ENCODE peak calls at places on chromosomes 13 and 19, in seven cellular contexts. I is HCT116, V is H1, O is K562, H is SK-N-SH, E is GM12878, X is HepG2. Z is an unnamed sample.

GRCh38 chr19:49786432-49786831 is 19.6 kb downstream of the AP2A1 start:
- DNase-seq in O (peak), V (no peak), X (no peak), I (no peak), H (no peak), E (no peak), Z (no peak)

GRCh38 chr13:113552786-113553540 is 31.6 kb upstream of the TFDP1 start:
- DNase-seq in X (no peak), E (no peak), I (no peak), V (no peak), H (no peak), O (no peak), Z (no peak)

GRCh38 chr19:28319918-28320317 is 893.0 kb downstream of the UQCRFS1 start:
- DNase-seq in E (no peak), X (no peak), V (no peak), I (no peak), H (no peak), O (no peak), Z (no peak)

GRCh38 chr19:48615145-48616040 is 517 bp upstream of the FAM83E start:
- DNase-seq in E (no peak), H (no peak), O (no peak), V (no peak), X (no peak), I (no peak), Z (no peak)

GRCh38 chr19:51607920-51608562 is 22.2 kb downstream of the SIGLEC5 start:
- DNase-seq in I (peak), O (peak), E (no peak), H (no peak), X (peak), V (peak), Z (peak)

GRCh38 chr13:75636339-75637095 is 387 bp downstream of the LMO7 start:
- DNase-seq in V (no peak), E (no peak), X (peak), O (peak), H (peak), I (no peak), Z (peak)

GRCh38 chr13:23600100-23600499 is 29.9 kb downstream of the TNFRSF19 start:
- DNase-seq in V (no peak), O (no peak), H (no peak), X (no peak), E (no peak), I (no peak), Z (no peak)

GRCh38 chr13:99404005-99404755 is 97.0 kb upstream of the GPR183 start:
- DNase-seq in X (peak), H (no peak), E (no peak), I (no peak), O (no peak), V (no peak), Z (no peak)

GRCh38 chr13:87656311-87656710 is 14.9 kb upstream of the SLITRK5 start:
- DNase-seq in I (no peak), V (no peak), H (no peak), E (no peak), X (no peak), O (no peak), Z (no peak)

GRCh38 chr19:6491802-6492592 is 10.1 kb downstream of the TUBB4A start:
- DNase-seq in O (no peak), E (no peak), H (no peak), I (no peak), X (no peak), V (no peak), Z (no peak)

GRCh38 chr19:51194527-51195315 is 30.2 kb upstream of the CD33 start:
- DNase-seq in X (no peak), V (no peak), I (no peak), O (no peak), E (peak), H (no peak), Z (peak)

GRCh38 chr19:2227415-2228156 is 8.5 kb downstream of the PLEKHJ1 start:
- DNase-seq in H (no peak), O (no peak), V (no peak), E (no peak), I (no peak), X (no peak), Z (no peak)

GRCh38 chr19:10159610-10160009 is 35.1 kb downstream of the DNMT1 start:
- DNase-seq in O (no peak), E (no peak), V (no peak), X (no peak), I (no peak), H (no peak), Z (no peak)

GRCh38 chr13:34364633-34365032 is 546.7 kb downstream of the RFC3 start:
- DNase-seq in I (no peak), X (no peak), E (no peak), H (no peak), V (no peak), O (no peak), Z (no peak)

GRCh38 chr13:102020611-102021216 is 381.1 kb downstream of the FGF14 start:
- DNase-seq in V (no peak), I (no peak), O (no peak), H (no peak), E (no peak), X (no peak), Z (no peak)

GRCh38 chr19:3644351-3645066 is 17.9 kb upstream of the CACTIN start:
- DNase-seq in E (no peak), O (no peak), V (no peak), I (no peak), X (no peak), H (no peak), Z (no peak)

GRCh38 chr19:11821474-11821873 is 7.4 kb downstream of the ZNF440 start:
- DNase-seq in H (no peak), V (no peak), O (peak), E (no peak), I (no peak), X (no peak), Z (no peak)
- TF ChIP-seq JUND in H (no peak), V (no peak), O (peak), E (no peak), I (no peak), X (no peak), Z (no peak)

GRCh38 chr13:36973621-36974268 is 25.4 kb downstream of the ALG5 start:
- DNase-seq in V (no peak), I (no peak), E (no peak), X (no peak), H (no peak), O (no peak), Z (no peak)
- TF ChIP-seq JUND in V (no peak), I (no peak), E (no peak), X (no peak), H (no peak), O (no peak), Z (no peak)

GRCh38 chr13:46627462-46627861 is 74.5 kb downstream of the LRCH1 start:
- DNase-seq in I (no peak), H (no peak), O (no peak), V (no peak), E (no peak), X (no peak), Z (no peak)
- TF ChIP-seq JUND in I (no peak), H (no peak), O (no peak), V (no peak), E (no peak), X (no peak), Z (no peak)

GRCh38 chr19:12833747-12834417 is 497 bp downstream of the RTBDN start:
- DNase-seq in E (no peak), O (peak), X (no peak), H (peak), I (no peak), V (no peak), Z (no peak)

GRCh38 chr19:12836529-12836863 is 1.8 kb upstream of the MAST1 start:
- DNase-seq in E (no peak), V (no peak), O (no peak), I (no peak), X (no peak), H (no peak), Z (no peak)

GRCh38 chr19:12833418-12833746 is 997 bp downstream of the RTBDN start:
- DNase-seq in X (no peak), I (no peak), V (no peak), E (no peak), H (peak), O (no peak), Z (no peak)

GRCh38 chr19:12834976-12835757 is 788 bp upstream of the RTBDN start:
- DNase-seq in I (peak), X (no peak), V (no peak), E (no peak), O (peak), H (peak), Z (peak)

GRCh38 chr19:12834418-12834943 is at the start of gene RTBDN:
- DNase-seq in I (no peak), E (no peak), X (no peak), V (no peak), O (peak), H (no peak), Z (no peak)
- TF ChIP-seq JUND in I (no peak), E (no peak), X (no peak), V (no peak), O (no peak), H (no peak), Z (no peak)

Z was measured in T47D.